ENCODE peak calls at places on chromosomes 2 and 18, in five cellular contexts. F is GM13976; U is activated CD8-positive, alpha-beta T cell treated with anti-CD3 and anti-CD28 coated beads for 36 hours; T is cardiac fibroblast; W is endothelial cell. V is an unnamed sample.
A peak's percentile ranks its signal among the peaks of the same experiment; 100 is the strongest.

GRCh38 chr18:55136864-55137263 is 177.6 kb upstream of the CCDC68 start:
- DNase-seq in F (no peak), U (no peak), T (peak; percentile 67), W (no peak), V (peak; percentile 59)

GRCh38 chr2:84886791-84887190 is 5.9 kb upstream of the TRABD2A start:
- DNase-seq in F (no peak), U (no peak), T (no peak), W (no peak), V (no peak)

GRCh38 chr2:217551229-217551909 is 451.4 kb downstream of the TNS1 start:
- DNase-seq in F (no peak), U (no peak), T (peak; percentile 5), W (no peak), V (no peak)

GRCh38 chr2:74835831-74836674 is 2.1 kb downstream of the HK2 start:
- DNase-seq in F (peak; percentile 70), U (no peak), T (peak; percentile 55), W (no peak), V (peak; percentile 66)

GRCh38 chr2:106160786-106161261 is 33.3 kb downstream of the UXS1 start:
- DNase-seq in F (no peak), U (peak; percentile 74), T (no peak), W (no peak), V (no peak)

GRCh38 chr18:36536426-36536825 is 238.9 kb downstream of the FHOD3 start:
- DNase-seq in F (no peak), U (no peak), T (no peak), W (no peak), V (no peak)

GRCh38 chr2:136917281-136917680 is 151.9 kb downstream of the THSD7B start:
- DNase-seq in F (no peak), U (no peak), T (no peak), W (no peak), V (no peak)

GRCh38 chr2:168138369-168138768 is 109.0 kb downstream of the STK39 start:
- DNase-seq in F (no peak), U (no peak), T (peak; percentile 83), W (no peak), V (peak; percentile 29)

GRCh38 chr18:10140461-10140911 is 226.7 kb downstream of the VAPA start:
- DNase-seq in F (no peak), U (no peak), T (peak; percentile 19), W (no peak), V (peak; percentile 55)

GRCh38 chr2:168538534-168538933 is 82.5 kb downstream of the CERS6 start:
- DNase-seq in F (no peak), U (no peak), T (peak; percentile 36), W (no peak), V (peak; percentile 55)

GRCh38 chr2:106192752-106193490 is 1.2 kb downstream of the UXS1 start:
- DNase-seq in F (peak; percentile 71), U (peak; percentile 79), T (peak; percentile 96), W (peak; percentile 18), V (peak; percentile 87)

GRCh38 chr2:237466266-237466665 is 20.8 kb upstream of the MLPH start:
- DNase-seq in F (no peak), U (no peak), T (no peak), W (no peak), V (no peak)

GRCh38 chr2:74715071-74715791 is 61.2 kb downstream of the SEMA4F start:
- DNase-seq in F (peak; percentile 86), U (peak; percentile 88), T (peak; percentile 78), W (peak; percentile 92), V (peak; percentile 73)

GRCh38 chr2:8215159-8215863 is 466.5 kb upstream of the ID2 start:
- DNase-seq in F (no peak), U (no peak), T (no peak), W (no peak), V (no peak)

GRCh38 chr2:232534940-232535735 is 4.4 kb upstream of the CHRNG start:
- DNase-seq in F (peak; percentile 23), U (no peak), T (no peak), W (no peak), V (no peak)

GRCh38 chr2:102619414-102620319 is at the start of gene SLC9A2:
- DNase-seq in F (peak; percentile 53), U (peak; percentile 24), T (no peak), W (peak; percentile 42), V (no peak)

GRCh38 chr18:1446765-1447164 is 542.1 kb downstream of the ADCYAP1 start:
- DNase-seq in F (no peak), U (no peak), T (no peak), W (no peak), V (no peak)

GRCh38 chr2:9380702-9381628 is 42.4 kb downstream of the ITGB1BP1 start:
- DNase-seq in F (no peak), U (no peak), T (peak; percentile 95), W (no peak), V (peak; percentile 83)

GRCh38 chr2:180017764-180018163 is 10.7 kb upstream of the CWC22 start:
- DNase-seq in F (no peak), U (no peak), T (peak; percentile 86), W (no peak), V (peak; percentile 58)

GRCh38 chr18:63747006-63747405 is 28.2 kb upstream of the SERPINB7 start:
- DNase-seq in F (no peak), U (no peak), T (no peak), W (no peak), V (no peak)

GRCh38 chr18:63736856-63737255 is 34.1 kb downstream of the SERPINB11 start:
- DNase-seq in F (no peak), U (no peak), T (peak; percentile 12), W (no peak), V (peak; percentile 88)

DNA sequence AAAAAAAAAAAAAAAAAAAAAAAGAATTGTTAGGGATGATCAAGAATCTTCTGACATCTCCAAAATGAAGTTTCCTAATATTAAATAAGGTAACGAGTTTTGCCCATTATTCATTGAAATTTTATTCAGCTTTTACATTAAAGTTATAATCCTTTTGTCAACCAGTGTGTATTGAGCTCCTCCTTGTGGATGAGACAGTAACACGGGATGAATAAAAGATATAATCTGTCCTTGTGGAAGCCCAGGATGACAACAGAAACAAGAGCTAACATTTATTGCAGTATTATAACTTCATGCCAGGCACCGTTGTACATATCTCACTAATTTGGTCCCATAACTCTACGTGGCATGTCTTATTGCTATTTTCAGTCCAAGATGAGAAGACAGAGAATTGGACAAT is 33.4 kb upstream of the SERPINB7 start:
- DNase-seq in F (no peak), U (no peak), T (peak; percentile 58), W (no peak), V (peak; percentile 56)
- TF ChIP-seq CTCF in F (no peak), U (no peak), T (peak; percentile 49), W (no peak), V (peak; percentile 55)

GRCh38 chr2:201795608-201796477 is 10.5 kb upstream of the CDK15 start:
- DNase-seq in F (peak; percentile 63), U (no peak), T (peak; percentile 66), W (peak; percentile 39), V (peak; percentile 42)
- TF ChIP-seq CTCF in F (no peak), U (peak; percentile 64), T (peak; percentile 77), W (peak; percentile 64), V (peak; percentile 81)

DNA sequence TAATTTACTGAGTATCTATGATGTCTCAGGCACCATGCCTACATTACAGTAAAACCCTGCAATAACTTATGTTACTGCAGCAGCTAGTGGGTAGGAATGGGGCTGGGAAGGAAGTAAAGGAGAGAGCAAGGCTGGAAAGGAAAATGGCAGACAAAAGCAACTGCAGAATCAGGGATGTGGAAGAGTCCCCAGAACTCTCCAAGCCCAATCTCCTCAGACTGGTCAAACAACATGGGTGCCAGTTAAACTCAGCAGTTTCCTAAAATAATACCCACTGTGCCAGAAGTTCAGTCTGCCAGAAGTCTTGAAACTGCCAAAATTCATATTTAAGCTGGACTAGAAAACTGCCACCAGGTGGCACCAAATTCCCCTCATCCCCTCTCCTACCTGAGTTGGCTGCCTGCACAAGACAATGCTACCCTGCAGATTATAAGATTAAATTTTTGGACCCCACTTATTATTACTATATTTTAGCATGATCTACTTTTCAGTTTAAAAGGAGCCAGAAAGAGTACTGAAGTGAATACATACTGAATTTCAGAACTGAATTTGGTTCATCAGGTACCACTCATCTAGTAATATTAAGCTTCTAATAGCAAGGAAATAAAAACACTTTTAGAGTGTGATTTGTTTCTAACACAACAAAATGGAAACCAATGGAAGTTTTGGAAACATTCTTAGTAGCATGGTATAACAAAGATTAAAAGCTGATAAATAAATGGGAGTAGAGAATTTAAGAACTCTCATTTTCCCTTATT is 86.8 kb upstream of the DNER start:
- DNase-seq in F (peak; percentile 63), U (peak; percentile 85), T (peak; percentile 76), W (peak; percentile 57), V (peak; percentile 69)
- TF ChIP-seq CTCF in F (peak; percentile 67), U (peak; percentile 79), T (peak; percentile 74), W (peak; percentile 78), V (peak; percentile 73)

GRCh38 chr2:181243319-181243718 is 213.9 kb upstream of the ITGA4 start:
- DNase-seq in F (no peak), U (no peak), T (no peak), W (no peak), V (no peak)

GRCh38 chr2:181235683-181236459 is 221.3 kb upstream of the ITGA4 start:
- DNase-seq in F (peak; percentile 44), U (peak; percentile 27), T (no peak), W (no peak), V (no peak)

GRCh38 chr2:181240844-181241243 is 216.3 kb upstream of the ITGA4 start:
- DNase-seq in F (no peak), U (no peak), T (no peak), W (no peak), V (no peak)

GRCh38 chr2:181241366-181241765 is 215.8 kb upstream of the ITGA4 start:
- DNase-seq in F (no peak), U (no peak), T (no peak), W (no peak), V (no peak)

DNA sequence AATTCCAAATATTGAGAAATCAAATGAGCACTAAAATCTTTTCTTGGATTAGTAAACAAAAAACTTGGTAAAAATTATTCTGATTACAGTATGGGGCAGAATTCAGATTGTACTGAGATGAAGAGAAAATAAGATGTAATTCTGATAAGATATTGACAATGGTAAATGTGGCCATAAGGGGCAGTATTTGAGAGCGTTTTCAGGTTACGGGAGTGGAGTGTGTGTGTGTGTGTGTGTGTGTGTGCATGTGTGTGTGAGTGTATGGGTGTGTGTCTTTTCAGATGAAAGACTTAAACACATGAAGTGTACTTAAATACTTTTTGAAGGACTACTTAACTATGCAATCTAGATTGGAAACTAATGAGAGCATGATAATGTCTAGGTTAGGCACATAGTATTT is 217.8 kb upstream of the ITGA4 start:
- DNase-seq in F (no peak), U (peak; percentile 27), T (peak; percentile 18), W (no peak), V (peak; percentile 22)
- TF ChIP-seq CTCF in F (no peak), U (peak; percentile 44), T (no peak), W (peak; percentile 30), V (peak; percentile 26)

DNA sequence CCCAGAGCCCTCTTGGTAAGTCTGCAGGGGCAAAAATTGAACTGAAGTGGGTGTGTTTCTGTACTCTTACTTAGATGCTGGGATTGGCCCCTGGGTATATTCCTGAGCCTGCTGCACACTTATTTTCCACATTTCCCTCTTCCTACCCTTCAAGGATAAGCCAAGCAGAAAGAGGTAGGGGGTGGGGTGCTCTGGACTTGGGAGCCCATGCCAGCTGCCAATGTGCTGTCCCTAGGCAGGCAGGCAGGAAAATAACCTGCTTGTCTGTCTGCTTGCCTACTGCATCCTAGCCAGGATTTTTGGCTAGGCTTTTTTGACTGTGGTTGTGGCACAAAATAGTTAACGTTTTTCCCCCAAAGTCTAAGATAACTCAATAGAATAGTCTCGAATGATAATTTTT is 234.3 kb downstream of the ALK start:
- DNase-seq in F (no peak), U (no peak), T (no peak), W (no peak), V (no peak)
- TF ChIP-seq CTCF in F (no peak), U (no peak), T (no peak), W (no peak), V (no peak)

GRCh38 chr18:57052173-57052572 is 94.7 kb upstream of the BOD1L2 start:
- DNase-seq in F (no peak), U (peak; percentile 12), T (no peak), W (no peak), V (no peak)
- TF ChIP-seq CTCF in F (no peak), U (no peak), T (no peak), W (no peak), V (no peak)